ENCODE peak calls at places on chromosomes 3 and 15, in eight cellular contexts. A is K562; X is activated CD4-positive, alpha-beta T cell treated with anti-CD3 and anti-CD28 coated beads for 24 hours; R is activated CD4-positive, alpha-beta memory T cell treated with anti-CD3 and anti-CD28 coated beads, Interleukin-2, amount 10 ng/mL, durations not matched to agents 7 days and 5 days; C is fibroblast of mammary gland; P is mesendoderm; B is GM20000; Y is epithelial cell of esophagus. N is an unnamed sample.

GRCh38 chr3:5271061-5271683 is 83.7 kb downstream of the EDEM1 start:
- DNase-seq in P (no peak), X (no peak), A (no peak), Y (no peak), R (no peak), C (no peak), B (no peak), N (no peak)

GRCh38 chr15:71802770-71803169 is 7.6 kb upstream of the NR2E3 start:
- DNase-seq in R (peak), P (peak), C (no peak), Y (no peak), B (peak), X (no peak), A (peak), N (no peak)

GRCh38 chr3:165185707-165186327 is 10.4 kb downstream of the SLITRK3 start:
- DNase-seq in R (peak), C (peak), Y (peak), P (peak), X (peak), A (peak), B (peak), N (peak)

GRCh38 chr3:143977326-143978262 is 6.0 kb downstream of the DIPK2A start:
- DNase-seq in A (no peak), Y (no peak), B (peak), P (no peak), C (peak), X (no peak), R (no peak), N (no peak)

GRCh38 chr3:50316657-50317242 is 5.8 kb downstream of the HYAL2 start:
- DNase-seq in C (peak), B (no peak), Y (peak), R (peak), P (peak), A (peak), X (no peak), N (no peak)

GRCh38 chr3:385151-385550 is 188.6 kb downstream of the CHL1 start:
- DNase-seq in X (no peak), P (peak), R (no peak), C (peak), A (no peak), B (no peak), Y (peak), N (no peak)

GRCh38 chr15:73244333-73244732 is 124.4 kb downstream of the HCN4 start:
- DNase-seq in P (peak), X (no peak), R (peak), B (peak), A (peak), Y (peak), C (no peak), N (no peak)

GRCh38 chr3:52108302-52109232 is 45.7 kb downstream of the POC1A start:
- DNase-seq in C (peak), X (no peak), P (peak), Y (no peak), B (no peak), A (peak), R (no peak), N (no peak)

GRCh38 chr15:52481915-52482314 is 46.8 kb downstream of the MYO5A start:
- DNase-seq in R (peak), Y (peak), A (no peak), P (no peak), X (no peak), B (peak), C (peak), N (no peak)

GRCh38 chr3:61821823-61822251 is 260.5 kb downstream of the PTPRG start:
- DNase-seq in X (no peak), P (no peak), C (peak), R (no peak), Y (peak), A (no peak), B (no peak), N (no peak)

GRCh38 chr3:42590989-42591756 is 513 bp downstream of the SS18L2 start:
- DNase-seq in R (peak), P (peak), Y (no peak), X (no peak), C (peak), A (no peak), B (no peak), N (no peak)

GRCh38 chr3:38497026-38497425 is 886 bp downstream of the EXOG start:
- DNase-seq in P (peak), Y (peak), A (no peak), R (no peak), X (no peak), B (no peak), C (peak), N (no peak)